ENCODE peak calls at places on chromosomes 13 and 19, in four cellular contexts. One of them, this sample, is unnamed.

GRCh38 chr13:78650725-78651083 is 8.3 kb downstream of the OBI1 start:
- DNase-seq in choroid plexus epithelial cell: no peak
- DNase-seq in hippocampal formation: no peak
- DNase-seq in activated T-cell treated with anti-CD3 and anti-CD28 coated beads, Interleukin-2, amount 50 U/mL, for 72 hours: no peak
- DNase-seq in this sample: no peak

GRCh38 chr19:29385191-29385795 is 140.5 kb upstream of the VSTM2B start:
- DNase-seq in choroid plexus epithelial cell: no peak
- DNase-seq in hippocampal formation: no peak
- DNase-seq in activated T-cell treated with anti-CD3 and anti-CD28 coated beads, Interleukin-2, amount 50 U/mL, for 72 hours: no peak
- DNase-seq in this sample: no peak

GRCh38 chr19:47776568-47776967 is 1.9 kb upstream of the SELENOW start:
- DNase-seq in choroid plexus epithelial cell: no peak
- DNase-seq in hippocampal formation: peak
- DNase-seq in activated T-cell treated with anti-CD3 and anti-CD28 coated beads, Interleukin-2, amount 50 U/mL, for 72 hours: no peak
- DNase-seq in this sample: no peak

GRCh38 chr19:49701271-49701786 is 10.4 kb downstream of the CPT1C start:
- DNase-seq in choroid plexus epithelial cell: no peak
- DNase-seq in hippocampal formation: no peak
- DNase-seq in activated T-cell treated with anti-CD3 and anti-CD28 coated beads, Interleukin-2, amount 50 U/mL, for 72 hours: no peak
- DNase-seq in this sample: no peak

GRCh38 chr13:109677206-109677605 is 109.2 kb downstream of the IRS2 start:
- DNase-seq in choroid plexus epithelial cell: no peak
- DNase-seq in hippocampal formation: no peak
- DNase-seq in activated T-cell treated with anti-CD3 and anti-CD28 coated beads, Interleukin-2, amount 50 U/mL, for 72 hours: no peak
- DNase-seq in this sample: no peak

GRCh38 chr19:16601378-16602052 is 26.5 kb downstream of the MED26 start:
- DNase-seq in choroid plexus epithelial cell: no peak
- DNase-seq in hippocampal formation: no peak
- DNase-seq in activated T-cell treated with anti-CD3 and anti-CD28 coated beads, Interleukin-2, amount 50 U/mL, for 72 hours: no peak
- DNase-seq in this sample: no peak

GRCh38 chr19:3785938-3786824 is at the start of gene MATK:
- DNase-seq in choroid plexus epithelial cell: no peak
- DNase-seq in hippocampal formation: no peak
- DNase-seq in activated T-cell treated with anti-CD3 and anti-CD28 coated beads, Interleukin-2, amount 50 U/mL, for 72 hours: peak
- DNase-seq in this sample: no peak

GRCh38 chr13:101211261-101211660 is 205.0 kb downstream of the NALCN start:
- DNase-seq in choroid plexus epithelial cell: peak
- DNase-seq in hippocampal formation: no peak
- DNase-seq in activated T-cell treated with anti-CD3 and anti-CD28 coated beads, Interleukin-2, amount 50 U/mL, for 72 hours: no peak
- DNase-seq in this sample: peak

GRCh38 chr13:48278806-48279205 is 24.7 kb upstream of the RB1 start:
- DNase-seq in choroid plexus epithelial cell: no peak
- DNase-seq in hippocampal formation: no peak
- DNase-seq in activated T-cell treated with anti-CD3 and anti-CD28 coated beads, Interleukin-2, amount 50 U/mL, for 72 hours: no peak
- DNase-seq in this sample: no peak

GRCh38 chr19:29966594-29967249 is 24.7 kb downstream of the URI1 start:
- DNase-seq in choroid plexus epithelial cell: peak
- DNase-seq in hippocampal formation: no peak
- DNase-seq in activated T-cell treated with anti-CD3 and anti-CD28 coated beads, Interleukin-2, amount 50 U/mL, for 72 hours: no peak
- DNase-seq in this sample: peak

GRCh38 chr19:47190167-47190727 is 40.8 kb downstream of the BBC3 start:
- DNase-seq in choroid plexus epithelial cell: peak
- DNase-seq in hippocampal formation: peak
- DNase-seq in activated T-cell treated with anti-CD3 and anti-CD28 coated beads, Interleukin-2, amount 50 U/mL, for 72 hours: peak
- DNase-seq in this sample: peak

GRCh38 chr19:2695288-2695866 is 7.1 kb downstream of the GNG7 start:
- DNase-seq in choroid plexus epithelial cell: no peak
- DNase-seq in hippocampal formation: peak
- DNase-seq in activated T-cell treated with anti-CD3 and anti-CD28 coated beads, Interleukin-2, amount 50 U/mL, for 72 hours: no peak
- DNase-seq in this sample: no peak

GRCh38 chr19:489418-490196 is 6.7 kb upstream of the MADCAM1 start:
- DNase-seq in choroid plexus epithelial cell: peak
- DNase-seq in hippocampal formation: no peak
- DNase-seq in activated T-cell treated with anti-CD3 and anti-CD28 coated beads, Interleukin-2, amount 50 U/mL, for 72 hours: no peak
- DNase-seq in this sample: peak

GRCh38 chr19:18675779-18676178 is 7.7 kb upstream of the CRTC1 start:
- DNase-seq in choroid plexus epithelial cell: peak
- DNase-seq in hippocampal formation: no peak
- DNase-seq in activated T-cell treated with anti-CD3 and anti-CD28 coated beads, Interleukin-2, amount 50 U/mL, for 72 hours: peak
- DNase-seq in this sample: no peak

GRCh38 chr19:49437231-49437630 is 4.1 kb downstream of the SLC17A7 start:
- DNase-seq in choroid plexus epithelial cell: no peak
- DNase-seq in hippocampal formation: no peak
- DNase-seq in activated T-cell treated with anti-CD3 and anti-CD28 coated beads, Interleukin-2, amount 50 U/mL, for 72 hours: no peak
- DNase-seq in this sample: no peak

GRCh38 chr13:99721606-99722384 is 220.5 kb downstream of the TM9SF2 start:
- DNase-seq in choroid plexus epithelial cell: peak
- DNase-seq in hippocampal formation: no peak
- DNase-seq in activated T-cell treated with anti-CD3 and anti-CD28 coated beads, Interleukin-2, amount 50 U/mL, for 72 hours: no peak
- DNase-seq in this sample: peak

GRCh38 chr13:79628463-79628862 is 147.5 kb downstream of the NDFIP2 start:
- DNase-seq in choroid plexus epithelial cell: no peak
- DNase-seq in hippocampal formation: no peak
- DNase-seq in activated T-cell treated with anti-CD3 and anti-CD28 coated beads, Interleukin-2, amount 50 U/mL, for 72 hours: no peak
- DNase-seq in this sample: no peak

GRCh38 chr19:57191141-57192063 is at the start of gene ZNF264:
- DNase-seq in choroid plexus epithelial cell: peak
- DNase-seq in hippocampal formation: peak
- DNase-seq in activated T-cell treated with anti-CD3 and anti-CD28 coated beads, Interleukin-2, amount 50 U/mL, for 72 hours: peak
- DNase-seq in this sample: peak

This sample was measured in LHCN-M2.